ENCODE peak calls at places on chromosomes 4 and X, in ten cellular contexts. B is GM23248, K is SK-N-SH, F is PC-3, L is fibroblast of lung, J is GM23338, O is mammary epithelial cell, N is H1, A is HCT116, Z is astrocyte. W is an unnamed sample. For H3K79me2, the result is how much of the 10 kb centered on the place peaks cover.

GRCh38 chr4:189548484-189549160 is 392.1 kb upstream of the FRG1 start:
- DNase-seq in J (no peak), A (no peak), O (no peak), L (no peak), Z (no peak), N (no peak), K (no peak), B (no peak), F (no peak), W (no peak)

GRCh38 chr4:125317526-125317880 is 2.7 kb downstream of the FAT4 start:
- DNase-seq in N (no peak), O (peak), K (peak), B (peak), Z (peak), A (no peak), J (peak), F (no peak), L (peak), W (no peak)

GRCh38 chrX:119693032-119693995 is at the start of gene SEPTIN6:
- DNase-seq in Z (peak), J (peak), O (peak), B (peak), N (peak), A (peak), F (peak), L (peak), K (peak), W (peak)

GRCh38 chr4:78167510-78167909 is 110.4 kb downstream of the FRAS1 start:
- DNase-seq in J (no peak), L (no peak), A (no peak), Z (no peak), F (no peak), O (no peak), B (no peak), N (no peak), K (no peak), W (no peak)

GRCh38 chr4:3657917-3658913 is 108.0 kb upstream of the ADRA2C start:
- DNase-seq in J (no peak), K (peak), A (no peak), B (peak), O (no peak), N (no peak), Z (peak), F (no peak), L (peak), W (no peak)

GRCh38 chr4:175560628-175561027 is 251.4 kb downstream of the GPM6A start:
- DNase-seq in A (peak), L (peak), B (peak), N (no peak), F (peak), O (peak), Z (peak), J (peak), K (peak), W (no peak)

GRCh38 chr4:7020290-7020689 is 22.9 kb upstream of the TADA2B start:
- DNase-seq in B (no peak), A (no peak), O (no peak), K (no peak), J (peak), Z (no peak), L (no peak), F (no peak), N (no peak), W (no peak)

GRCh38 chrX:19954707-19955106 is 36.2 kb downstream of the BCLAF3 start:
- DNase-seq in J (no peak), F (no peak), N (no peak), A (no peak), O (no peak), Z (no peak), L (no peak), K (no peak), B (peak), W (no peak)

GRCh38 chrX:115949900-115950822 is 220.4 kb upstream of the AGTR2 start:
- DNase-seq in F (peak), O (peak), Z (no peak), B (no peak), J (peak), K (peak), L (no peak), A (no peak), N (no peak), W (no peak)

GRCh38 chrX:31128849-31129248 is 57.0 kb upstream of the FTHL17 start:
- DNase-seq in Z (no peak), F (no peak), N (no peak), B (no peak), O (no peak), J (no peak), L (no peak), A (no peak), K (no peak), W (peak)

GRCh38 chr4:114208747-114209146 is 229.3 kb upstream of the ARSJ start:
- DNase-seq in O (peak), L (peak), N (no peak), J (no peak), F (peak), A (no peak), Z (peak), B (peak), K (no peak), W (no peak)

GRCh38 chr4:176781739-176782100 is 11.0 kb downstream of the VEGFC start:
- DNase-seq in O (no peak), F (no peak), N (no peak), B (peak), Z (no peak), L (no peak), K (no peak), J (no peak), A (no peak), W (no peak)

GRCh38 chrX:103464774-103465117 is 54.5 kb downstream of the RAB40A start:
- DNase-seq in F (peak), N (peak), J (peak), L (peak), K (peak), O (peak), B (peak), A (peak), Z (peak), W (peak)
- H3K4me2 ChIP-seq in F (peak), N (peak), J (no peak), L (peak), K (no peak), O (peak), B (no peak), A (peak), Z (peak), W (peak)

GRCh38 chr4:169133932-169134331 is 123.9 kb upstream of the CBR4 start:
- DNase-seq in B (no peak), N (no peak), K (no peak), O (no peak), L (no peak), F (no peak), Z (no peak), J (no peak), A (no peak), W (no peak)

GRCh38 chr4:169136796-169137554 is 126.9 kb upstream of the CBR4 start:
- DNase-seq in B (no peak), N (no peak), O (no peak), L (no peak), Z (no peak), F (no peak), A (no peak), J (no peak), K (no peak), W (peak)

GRCh38 chr4:169137555-169137920 is 127.5 kb upstream of the CBR4 start:
- DNase-seq in N (no peak), J (no peak), L (no peak), O (no peak), F (no peak), K (no peak), B (no peak), Z (no peak), A (no peak), W (peak)

GRCh38 chr4:169135776-169136175 is 125.7 kb upstream of the CBR4 start:
- DNase-seq in N (no peak), O (no peak), Z (no peak), K (no peak), B (no peak), L (no peak), A (no peak), F (no peak), J (no peak), W (no peak)

GRCh38 chr4:169136330-169136729 is 126.3 kb upstream of the CBR4 start:
- DNase-seq in B (no peak), K (no peak), O (no peak), F (no peak), A (no peak), L (no peak), N (no peak), J (no peak), Z (no peak), W (no peak)
- H3K79me2 ChIP-seq in B (half or more), K (half or more), O (under half), F (under half), A (under half), L (under half), N (under half), J (under half), Z (under half), W (under half)

GRCh38 chr4:76589872-76590846 is 155.1 kb downstream of the SHROOM3 start:
- DNase-seq in J (peak), A (peak), F (peak), N (peak), K (peak), B (peak), O (peak), L (peak), Z (peak), W (no peak)
- H3K4me3 ChIP-seq in J (peak), A (peak), F (no peak), N (no peak), K (no peak), B (peak), O (no peak), L (no peak), Z (peak), W (no peak)

GRCh38 chr4:25872851-25873631 is 10.3 kb upstream of the SEL1L3 start:
- DNase-seq in O (no peak), F (no peak), K (no peak), B (no peak), Z (no peak), A (no peak), L (no peak), N (no peak), J (no peak), W (no peak)

GRCh38 chr4:25865586-25865985 is 2.8 kb upstream of the SEL1L3 start:
- DNase-seq in N (peak), Z (peak), J (peak), F (peak), K (no peak), B (peak), A (peak), O (peak), L (peak), W (no peak)

GRCh38 chr4:25867781-25868180 is 5.0 kb upstream of the SEL1L3 start:
- DNase-seq in L (no peak), J (no peak), O (no peak), K (no peak), F (no peak), A (no peak), N (no peak), Z (no peak), B (no peak), W (peak)

GRCh38 chr4:25873632-25874129 is 10.9 kb upstream of the SEL1L3 start:
- DNase-seq in K (no peak), Z (no peak), O (no peak), L (no peak), J (no peak), N (no peak), A (no peak), B (no peak), F (no peak), W (no peak)

GRCh38 chr4:25870081-25870480 is 7.3 kb upstream of the SEL1L3 start:
- DNase-seq in F (no peak), O (no peak), K (no peak), B (no peak), L (no peak), A (no peak), N (no peak), J (no peak), Z (no peak), W (no peak)
- H3K4me2 ChIP-seq in F (no peak), O (no peak), K (no peak), B (no peak), L (no peak), A (no peak), N (no peak), J (no peak), Z (no peak), W (no peak)

GRCh38 chrX:148588649-148589310 is 88.4 kb downstream of the AFF2 start:
- DNase-seq in K (no peak), J (no peak), A (no peak), L (peak), B (peak), F (no peak), O (peak), N (no peak), Z (peak), W (no peak)
- H3K79me2 ChIP-seq in K (under half), J (under half), A (under half), L (under half), B (under half), F (under half), O (under half), N (under half), Z (under half), W (under half)